ENCODE peak calls at places on chromosome 20, in four cellular contexts. R, C, U and X are unnamed samples.

GRCh38 chr20:2421247-2421646 is 40.5 kb downstream of the TGM6 start:
- DNase-seq in R (no peak), C (peak), U (no peak), X (no peak)

GRCh38 chr20:58665606-58666005 is 14.5 kb downstream of the STX16 start:
- DNase-seq in R (no peak), C (no peak), U (no peak), X (no peak)

GRCh38 chr20:20492521-20493334 is 124.8 kb downstream of the INSM1 start:
- DNase-seq in R (no peak), C (no peak), U (no peak), X (peak)

GRCh38 chr20:59191756-59192532 is 28.3 kb downstream of the ZNF831 start:
- DNase-seq in R (no peak), C (no peak), U (no peak), X (no peak)

GRCh38 chr20:39049684-39050554 is 87.8 kb downstream of the DHX35 start:
- DNase-seq in R (peak), C (peak), U (peak), X (peak)

GRCh38 chr20:32902456-32903420 is 44.0 kb downstream of the EFCAB8 start:
- DNase-seq in R (peak), C (peak), U (peak), X (peak)

GRCh38 chr20:36866681-36867485 is 9.1 kb upstream of the TLDC2 start:
- DNase-seq in R (no peak), C (no peak), U (no peak), X (no peak)

GRCh38 chr20:35281506-35282101 is 3.0 kb downstream of the EIF6 start:
- DNase-seq in R (no peak), C (no peak), U (no peak), X (no peak)

GRCh38 chr20:63847374-63848002 is 13.8 kb upstream of the ABHD16B start:
- DNase-seq in R (peak), C (no peak), U (no peak), X (peak)

GRCh38 chr20:52001999-52002666 is 189.4 kb downstream of the ZFP64 start:
- DNase-seq in R (no peak), C (peak), U (peak), X (no peak)

GRCh38 chr20:19492937-19493336 is 265.1 kb upstream of the RIN2 start:
- DNase-seq in R (no peak), C (no peak), U (no peak), X (peak)

GRCh38 chr20:37651932-37652331 is 41.9 kb upstream of the CTNNBL1 start:
- DNase-seq in R (peak), C (peak), U (peak), X (peak)

GRCh38 chr20:10741060-10741459 is 67.3 kb upstream of the JAG1 start:
- DNase-seq in R (no peak), C (no peak), U (no peak), X (no peak)

GRCh38 chr20:49612127-49612738 is 44.3 kb upstream of the PTGIS start:
- DNase-seq in R (no peak), C (no peak), U (peak), X (no peak)

GRCh38 chr20:53402233-53403005 is 191.2 kb downstream of the ZNF217 start:
- DNase-seq in R (no peak), C (no peak), U (no peak), X (no peak)

GRCh38 chr20:6157345-6157744 is 34.5 kb upstream of the FERMT1 start:
- DNase-seq in R (no peak), C (no peak), U (no peak), X (no peak)

GRCh38 chr20:46132705-46133120 is 14.6 kb downstream of the CD40 start:
- DNase-seq in R (peak), C (peak), U (peak), X (peak)

GRCh38 chr20:15297059-15297875 is 959.9 kb upstream of the FLRT3 start:
- DNase-seq in R (no peak), C (no peak), U (no peak), X (no peak)

GRCh38 chr20:44065401-44066340 is 121.3 kb downstream of the JPH2 start:
- DNase-seq in R (no peak), C (no peak), U (no peak), X (no peak)

GRCh38 chr20:21808863-21809664 is 103.6 kb downstream of the PAX1 start:
- DNase-seq in R (peak), C (peak), U (peak), X (peak)

GRCh38 chr20:63174309-63175030 is 41.5 kb downstream of the YTHDF1 start:
- DNase-seq in R (no peak), C (no peak), U (no peak), X (no peak)

GRCh38 chr20:51372176-51372803 is 170.2 kb downstream of the NFATC2 start:
- DNase-seq in R (peak), C (peak), U (peak), X (peak)

GRCh38 chr20:33076662-33077398 is 2.6 kb upstream of the BPIFB4 start:
- DNase-seq in R (no peak), C (peak), U (peak), X (no peak)

GRCh38 chr20:50379049-50379990 is 130.9 kb upstream of the PTPN1 start:
- DNase-seq in R (no peak), C (no peak), U (no peak), X (no peak)

GRCh38 chr20:1632228-1632577 is 12.4 kb upstream of the SIRPB1 start:
- DNase-seq in R (no peak), C (no peak), U (no peak), X (no peak)

GRCh38 chr20:59004493-59004762 is 2.6 kb downstream of the CTSZ start:
- DNase-seq in R (no peak), C (no peak), U (no peak), X (no peak)

GRCh38 chr20:57392130-57392445 is 892 bp downstream of the RBM38 start:
- DNase-seq in R (no peak), C (peak), U (no peak), X (no peak)

GRCh38 chr20:62653951-62654685 is 11.8 kb downstream of the SLCO4A1 start:
- DNase-seq in R (no peak), C (no peak), U (no peak), X (no peak)

GRCh38 chr20:61940491-61940890 is 125.2 kb downstream of the TAF4 start:
- DNase-seq in R (no peak), C (no peak), U (no peak), X (peak)

GRCh38 chr20:45325367-45325766 is 17.3 kb upstream of the MATN4 start:
- DNase-seq in R (no peak), C (no peak), U (no peak), X (no peak)

GRCh38 chr20:25280051-25280573 is 32.2 kb downstream of the PYGB start:
- DNase-seq in R (no peak), C (no peak), U (no peak), X (peak)

GRCh38 chr20:34427784-34428183 is 64.7 kb downstream of the ITCH start:
- DNase-seq in R (no peak), C (no peak), U (no peak), X (no peak)

GRCh38 chr20:4604580-4604979 is 117.1 kb upstream of the PRND start:
- DNase-seq in R (no peak), C (no peak), U (no peak), X (no peak)

GRCh38 chr20:57211949-57212889 is 54.2 kb downstream of the BMP7 start:
- DNase-seq in R (no peak), C (peak), U (peak), X (peak)

GRCh38 chr20:5945963-5946362 is 4.4 kb downstream of the TRMT6 start:
- DNase-seq in R (no peak), C (no peak), U (no peak), X (no peak)

GRCh38 chr20:2283706-2284423 is 11.9 kb upstream of the TGM3 start:
- DNase-seq in R (no peak), C (no peak), U (no peak), X (no peak)

GRCh38 chr20:52552181-52552872 is 360.7 kb upstream of the ZFP64 start:
- DNase-seq in R (no peak), C (no peak), U (no peak), X (no peak)

GRCh38 chr20:48394415-48395081 is 433.3 kb downstream of the PREX1 start:
- DNase-seq in R (no peak), C (no peak), U (peak), X (no peak)

GRCh38 chr20:48400009-48400408 is 427.8 kb downstream of the PREX1 start:
- DNase-seq in R (no peak), C (no peak), U (no peak), X (no peak)

GRCh38 chr20:48397689-48398005 is 430.2 kb downstream of the PREX1 start:
- DNase-seq in R (no peak), C (no peak), U (no peak), X (no peak)

GRCh38 chr20:48401359-48401758 is 426.4 kb downstream of the PREX1 start:
- DNase-seq in R (no peak), C (no peak), U (no peak), X (no peak)

DNA sequence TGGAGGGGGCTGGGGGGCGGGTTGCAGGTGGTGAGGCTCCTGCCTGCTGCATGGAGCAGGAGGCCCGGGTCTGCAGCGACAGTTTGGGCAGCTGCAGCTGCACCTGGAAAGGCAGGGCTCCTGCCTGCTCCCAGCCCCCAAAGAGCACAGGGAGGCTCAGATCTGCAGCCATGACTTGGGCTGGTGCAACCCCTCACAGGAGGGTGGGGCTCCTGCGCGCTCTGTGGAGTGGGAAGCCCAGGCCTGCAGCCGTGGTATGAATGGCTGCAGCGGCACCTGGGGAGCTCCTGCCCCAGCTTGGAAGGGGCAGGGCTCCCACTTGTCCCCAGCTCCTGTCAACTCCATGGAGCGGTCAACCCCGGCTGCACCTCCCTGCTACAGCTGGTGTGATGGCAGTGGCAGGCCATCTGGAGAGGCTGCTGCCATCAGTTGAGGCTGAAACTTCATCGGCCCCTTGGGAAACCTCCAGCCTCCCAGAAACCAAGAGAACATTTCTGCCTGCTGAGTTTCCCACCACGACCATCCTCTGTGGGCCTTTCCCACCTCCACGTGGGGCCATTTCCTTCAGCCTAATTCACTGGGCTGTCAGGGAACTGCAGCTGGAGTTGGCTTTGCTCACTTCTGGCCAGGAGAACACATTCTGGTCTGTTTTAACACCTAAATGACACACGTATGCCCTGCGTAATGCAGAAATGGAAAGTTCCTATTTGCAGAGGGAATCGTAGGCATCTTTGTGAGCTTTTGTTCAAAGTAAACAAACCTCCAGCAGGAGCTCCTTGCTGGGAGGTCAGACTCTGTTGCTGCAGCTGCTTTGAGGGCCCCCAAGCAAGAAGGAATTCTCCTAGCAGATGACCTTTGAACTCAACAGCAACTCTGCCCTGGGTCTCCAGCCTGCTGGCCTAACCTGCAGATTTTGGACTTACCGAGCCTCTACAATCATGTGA is 429.0 kb downstream of the PREX1 start:
- DNase-seq in R (no peak), C (no peak), U (peak), X (no peak)
- TF ChIP-seq HMGXB4 in R (no peak), C (no peak), U (no peak), X (no peak)

DNA sequence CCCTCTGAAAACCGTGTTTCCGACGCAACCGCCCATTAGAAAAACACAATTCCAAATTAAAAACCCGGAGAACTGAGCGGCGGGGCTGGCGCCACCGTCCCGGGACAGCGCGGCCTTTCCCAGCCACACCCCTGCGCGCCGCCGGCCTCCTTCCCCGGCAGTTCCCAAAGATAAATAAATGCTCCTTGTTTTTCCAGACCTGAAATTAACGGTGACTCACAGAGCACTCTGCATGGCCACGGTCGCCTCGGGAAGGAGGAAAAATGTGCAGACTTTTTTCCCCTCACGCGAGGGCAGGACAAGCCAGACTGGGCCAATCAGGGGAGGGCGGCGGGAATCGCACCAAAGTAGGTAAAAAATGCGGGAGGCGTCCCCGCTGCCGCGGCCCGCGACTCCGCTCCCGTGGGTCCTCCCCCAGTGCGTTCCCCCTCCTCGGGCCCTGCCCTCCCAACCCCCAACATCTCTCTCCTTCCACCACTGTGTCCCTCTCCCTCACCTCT is 853 bp upstream of the DSTN start:
- DNase-seq in R (peak), C (peak), U (peak), X (peak)
- TF ChIP-seq HMGXB4 in R (no peak), C (peak), U (peak), X (no peak)

GRCh38 chr20:41769650-41770049 is 151.5 kb upstream of the CHD6 start:
- DNase-seq in R (no peak), C (no peak), U (no peak), X (peak)
- TF ChIP-seq HMGXB4 in R (no peak), C (no peak), U (no peak), X (no peak)

DNA sequence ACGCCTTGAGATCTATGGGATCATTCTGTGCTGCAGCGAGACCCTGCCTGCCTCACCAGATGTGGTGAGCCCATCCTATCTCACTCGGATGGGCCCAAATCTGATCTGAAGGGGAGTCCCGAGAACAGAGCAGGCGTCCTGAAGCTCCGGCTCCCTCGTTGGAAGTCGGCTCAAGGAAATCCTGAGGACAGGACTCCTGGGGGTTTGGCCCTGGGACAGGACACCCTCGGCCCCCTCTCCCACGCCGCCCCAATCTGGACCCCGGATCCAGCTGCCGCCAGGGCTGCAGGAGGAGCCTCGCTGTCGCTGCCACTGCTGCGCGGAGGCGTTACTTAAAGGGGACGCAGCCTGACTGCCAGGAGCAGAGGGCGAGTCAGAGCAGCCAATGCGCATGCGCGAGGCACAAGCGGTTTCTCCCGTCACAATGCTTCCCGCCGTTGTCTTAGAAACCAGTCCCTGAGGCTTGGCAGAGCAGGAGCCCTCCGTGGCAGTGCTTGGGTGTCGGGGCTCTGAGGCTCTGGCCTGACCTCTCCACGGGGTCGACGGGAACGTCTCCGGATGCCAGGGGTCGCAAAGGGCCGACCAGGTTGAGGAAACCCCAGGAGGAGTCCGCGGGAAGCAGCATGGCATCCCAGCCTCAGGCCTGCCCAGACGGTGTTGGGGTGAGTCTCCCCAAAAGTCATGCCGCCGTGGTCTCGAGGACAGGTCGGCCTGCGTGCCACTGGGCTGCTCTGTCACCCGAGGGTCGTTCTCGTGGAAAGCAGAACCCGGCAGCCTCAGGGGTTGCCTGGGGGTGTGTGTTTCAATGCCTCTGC is 1567.8 kb upstream of the DEFB115 start:
- DNase-seq in R (peak), C (no peak), U (no peak), X (no peak)
- TF ChIP-seq HMGXB4 in R (no peak), C (no peak), U (no peak), X (no peak)